ENCODE peak calls at places on chromosomes 2 and 18, in eight cellular contexts. J is psoas muscle, A is A673, N is astrocyte of the spinal cord, D is nephron progenitor cell, L is endothelial cell, V is PC-3, Y is tibial artery. U is an unnamed sample.

GRCh38 chr2:15929861-15930260 is 10.5 kb upstream of the MYCN start:
- DNase-seq in J (no peak), A (no peak), N (no peak), D (no peak), L (no peak), V (no peak), Y (no peak), U (no peak)

GRCh38 chr2:146634256-146635068 is 1210.4 kb upstream of the ACVR2A start:
- DNase-seq in J (no peak), A (no peak), N (peak), D (no peak), L (no peak), V (peak), Y (no peak), U (peak)

GRCh38 chr2:88190808-88191721 is 20.9 kb downstream of the THNSL2 start:
- DNase-seq in J (no peak), A (peak), N (peak), D (peak), L (peak), V (peak), Y (no peak), U (peak)

GRCh38 chr2:59660262-59660661 is 893.2 kb downstream of the BCL11A start:
- DNase-seq in J (no peak), A (no peak), N (no peak), D (no peak), L (no peak), V (no peak), Y (no peak), U (no peak)

GRCh38 chr2:58497189-58497588 is 256.1 kb upstream of the FANCL start:
- DNase-seq in J (no peak), A (no peak), N (peak), D (no peak), L (no peak), V (peak), Y (no peak), U (peak)

GRCh38 chr2:164621761-164622105 is 451 bp upstream of the GRB14 start:
- DNase-seq in J (no peak), A (no peak), N (no peak), D (no peak), L (no peak), V (no peak), Y (no peak), U (peak)

GRCh38 chr2:178317807-178318206 is 123.5 kb downstream of the OSBPL6 start:
- DNase-seq in J (no peak), A (no peak), N (no peak), D (no peak), L (no peak), V (no peak), Y (no peak), U (no peak)

GRCh38 chr2:83971547-83971946 is 487.5 kb downstream of the SUCLG1 start:
- DNase-seq in J (no peak), A (no peak), N (no peak), D (no peak), L (no peak), V (peak), Y (no peak), U (peak)

GRCh38 chr2:101188683-101189405 is 37.7 kb upstream of the TBC1D8 start:
- DNase-seq in J (no peak), A (peak), N (peak), D (peak), L (peak), V (peak), Y (no peak), U (peak)

GRCh38 chr2:203683421-203683820 is 23.0 kb upstream of the CD28 start:
- DNase-seq in J (no peak), A (no peak), N (no peak), D (no peak), L (no peak), V (no peak), Y (no peak), U (no peak)

GRCh38 chr2:11743846-11744553 is 2.4 kb upstream of the LPIN1 start:
- DNase-seq in J (peak), A (peak), N (peak), D (peak), L (peak), V (peak), Y (peak), U (peak)

GRCh38 chr2:85413592-85414421 is 3.6 kb upstream of the CAPG start:
- DNase-seq in J (no peak), A (peak), N (peak), D (peak), L (peak), V (no peak), Y (no peak), U (peak)

GRCh38 chr2:181686566-181687185 is 6.4 kb upstream of the NEUROD1 start:
- DNase-seq in J (no peak), A (no peak), N (no peak), D (no peak), L (no peak), V (no peak), Y (no peak), U (no peak)

GRCh38 chr2:130791617-130791939 is 36.2 kb downstream of the AMER3 start:
- DNase-seq in J (no peak), A (no peak), N (no peak), D (no peak), L (no peak), V (no peak), Y (no peak), U (no peak)

GRCh38 chr2:46697830-46698323 is 217.7 kb downstream of the MCFD2 start:
- DNase-seq in J (peak), A (no peak), N (no peak), D (no peak), L (no peak), V (no peak), Y (no peak), U (no peak)

GRCh38 chr2:240411261-240412160 is 24.0 kb upstream of the GPC1 start:
- DNase-seq in J (peak), A (no peak), N (no peak), D (peak), L (no peak), V (no peak), Y (peak), U (no peak)

GRCh38 chr18:77461062-77461693 is 211.5 kb downstream of the GALR1 start:
- DNase-seq in J (no peak), A (no peak), N (no peak), D (no peak), L (no peak), V (no peak), Y (no peak), U (no peak)

GRCh38 chr18:49817947-49818346 is 4.6 kb upstream of the ACAA2 start:
- DNase-seq in J (no peak), A (no peak), N (no peak), D (no peak), L (no peak), V (no peak), Y (no peak), U (no peak)

GRCh38 chr2:24111407-24111861 is 11.7 kb downstream of the PFN4 start:
- DNase-seq in J (no peak), A (no peak), N (peak), D (no peak), L (no peak), V (peak), Y (no peak), U (no peak)

GRCh38 chr2:17680119-17680518 is 73.5 kb downstream of the SMC6 start:
- DNase-seq in J (no peak), A (no peak), N (no peak), D (no peak), L (no peak), V (peak), Y (no peak), U (peak)

GRCh38 chr2:45172993-45173392 is 163.7 kb upstream of the SIX2 start:
- DNase-seq in J (no peak), A (no peak), N (no peak), D (no peak), L (no peak), V (no peak), Y (no peak), U (no peak)

GRCh38 chr2:86822668-86823067 is 32.0 kb upstream of the CD8A start:
- DNase-seq in J (no peak), A (no peak), N (no peak), D (no peak), L (no peak), V (no peak), Y (no peak), U (no peak)

GRCh38 chr18:60962629-60963028 is 370.6 kb upstream of the CDH20 start:
- DNase-seq in J (no peak), A (no peak), N (no peak), D (no peak), L (no peak), V (no peak), Y (no peak), U (no peak)

GRCh38 chr2:2764739-2765138 is 433.7 kb upstream of the MYT1L start:
- DNase-seq in J (no peak), A (no peak), N (no peak), D (no peak), L (no peak), V (no peak), Y (no peak), U (no peak)

GRCh38 chr18:23143059-23143831 is 8.0 kb downstream of the CABLES1 start:
- DNase-seq in J (no peak), A (no peak), N (no peak), D (no peak), L (no peak), V (peak), Y (peak), U (peak)

GRCh38 chr18:9915291-9916066 is 1.7 kb downstream of the VAPA start:
- DNase-seq in J (no peak), A (no peak), N (no peak), D (no peak), L (no peak), V (no peak), Y (no peak), U (no peak)

GRCh38 chr18:30675905-30676620 is 366.5 kb downstream of the DSC3 start:
- DNase-seq in J (no peak), A (no peak), N (no peak), D (no peak), L (no peak), V (no peak), Y (no peak), U (no peak)

GRCh38 chr2:66802877-66803276 is 368.0 kb downstream of the MEIS1 start:
- DNase-seq in J (no peak), A (no peak), N (no peak), D (no peak), L (no peak), V (no peak), Y (no peak), U (no peak)

GRCh38 chr18:61189376-61189775 is 143.9 kb upstream of the CDH20 start:
- DNase-seq in J (no peak), A (no peak), N (no peak), D (no peak), L (no peak), V (no peak), Y (no peak), U (no peak)

GRCh38 chr2:132991464-132992045 is 321.6 kb upstream of the LYPD1 start:
- DNase-seq in J (no peak), A (no peak), N (no peak), D (no peak), L (no peak), V (no peak), Y (no peak), U (no peak)

GRCh38 chr2:105287692-105288091 is 41.8 kb downstream of the TGFBRAP1 start:
- DNase-seq in J (no peak), A (peak), N (peak), D (peak), L (peak), V (peak), Y (no peak), U (peak)

GRCh38 chr2:164808776-164809175 is 32.8 kb downstream of the COBLL1 start:
- DNase-seq in J (no peak), A (no peak), N (no peak), D (no peak), L (no peak), V (no peak), Y (no peak), U (no peak)

GRCh38 chr2:232632229-232632903 is 1.0 kb upstream of the EFHD1 start:
- DNase-seq in J (peak), A (no peak), N (no peak), D (no peak), L (no peak), V (no peak), Y (no peak), U (no peak)

DNA sequence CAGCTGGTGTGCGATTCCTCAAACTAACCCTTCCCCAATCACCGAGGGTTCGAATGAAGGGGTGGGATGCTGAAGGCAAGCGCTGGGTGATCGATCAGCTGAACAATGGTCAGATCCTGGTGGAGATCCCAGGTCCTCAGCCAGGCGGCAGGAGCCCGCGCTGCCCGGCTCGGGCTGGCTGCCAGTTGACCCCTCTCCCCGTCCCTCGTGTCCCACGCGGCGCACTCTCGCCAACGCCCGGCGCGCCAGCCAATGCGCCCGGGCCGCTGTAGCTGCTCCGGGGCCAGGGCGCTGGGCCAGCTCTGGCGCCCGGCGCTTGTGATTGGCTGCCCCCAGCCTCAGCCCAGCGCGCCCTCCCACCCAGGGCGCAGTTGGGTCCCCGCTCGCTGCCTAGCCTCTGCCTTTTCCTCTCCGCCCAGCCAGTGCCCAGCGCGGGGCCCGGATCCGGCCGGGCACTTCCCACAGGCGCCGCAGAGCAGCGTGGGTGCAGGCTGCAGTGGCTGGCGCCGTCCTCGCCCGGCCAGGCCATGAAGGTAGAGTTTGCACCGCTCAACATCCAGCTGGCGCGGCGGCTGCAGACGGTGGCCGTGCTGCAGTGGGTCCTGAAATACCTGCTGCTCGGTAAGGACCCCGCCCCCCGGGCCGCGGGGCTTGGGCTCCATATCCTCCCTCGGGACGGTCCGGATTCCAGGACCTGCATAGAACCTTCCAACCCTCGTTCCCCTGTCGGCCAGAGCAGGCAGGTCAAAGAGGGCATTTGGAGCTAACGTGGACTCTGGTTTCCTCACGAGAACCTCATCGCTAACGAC is at the start of gene MOGAT1:
- DNase-seq in J (peak), A (no peak), N (peak), D (peak), L (peak), V (no peak), Y (peak), U (no peak)
- TF ChIP-seq CTCF in J (no peak), A (no peak), N (no peak), D (no peak), L (no peak), V (no peak), Y (no peak), U (no peak)

DNA sequence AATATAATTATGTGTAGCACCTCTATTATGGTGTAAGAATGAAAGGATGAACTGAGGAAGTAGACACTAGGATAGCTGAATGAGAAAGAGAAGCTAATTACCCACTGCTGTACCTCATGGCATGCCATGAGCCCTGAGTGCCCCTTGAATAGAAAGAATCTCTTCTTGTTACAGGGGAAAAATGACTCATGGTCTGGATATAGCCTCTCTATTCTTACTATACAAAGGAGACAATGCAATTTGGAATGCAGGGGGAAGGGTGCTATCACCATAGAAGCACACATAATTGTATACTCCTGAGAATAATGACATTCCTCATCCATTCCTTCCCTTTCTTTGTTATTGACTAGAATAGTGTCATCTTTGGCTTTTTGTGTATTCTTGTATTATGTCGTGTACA is 385.2 kb downstream of the CDH7 start:
- DNase-seq in J (no peak), A (peak), N (peak), D (no peak), L (no peak), V (no peak), Y (no peak), U (no peak)
- TF ChIP-seq CTCF in J (no peak), A (no peak), N (no peak), D (no peak), L (no peak), V (no peak), Y (no peak), U (no peak)

GRCh38 chr18:66553824-66554223 is 50.1 kb downstream of the CDH19 start:
- DNase-seq in J (no peak), A (no peak), N (peak), D (no peak), L (no peak), V (peak), Y (no peak), U (peak)

GRCh38 chr18:66548747-66549146 is 55.1 kb downstream of the CDH19 start:
- DNase-seq in J (no peak), A (peak), N (no peak), D (no peak), L (no peak), V (peak), Y (no peak), U (no peak)
- TF ChIP-seq CTCF in J (no peak), A (peak), N (no peak), D (peak), L (peak), V (peak), Y (no peak), U (no peak)

DNA sequence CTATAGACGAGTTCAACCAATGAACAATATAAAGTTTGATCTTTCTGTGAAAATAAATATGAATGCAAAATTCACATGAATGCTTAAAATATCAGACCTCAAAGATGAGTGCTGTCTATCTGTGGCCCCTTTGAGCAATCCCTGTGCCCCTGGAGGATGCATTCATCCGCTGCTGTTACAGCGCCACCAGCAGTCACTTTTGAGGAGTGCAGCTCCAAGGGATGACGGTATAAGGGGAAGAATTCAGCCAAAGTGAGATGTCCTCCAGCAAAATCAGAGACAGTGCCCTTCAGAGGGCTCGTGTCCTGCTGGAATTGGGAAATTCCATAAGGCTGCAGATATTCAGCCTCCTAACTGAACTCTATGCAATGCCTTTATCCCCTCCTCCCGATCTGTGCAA is 12.0 kb upstream of the CHRNA1 start:
- DNase-seq in J (no peak), A (peak), N (no peak), D (no peak), L (peak), V (no peak), Y (no peak), U (no peak)
- TF ChIP-seq CTCF in J (no peak), A (peak), N (peak), D (no peak), L (peak), V (peak), Y (no peak), U (peak)

GRCh38 chr2:117411983-117412382 is 402.5 kb upstream of the DDX18 start:
- DNase-seq in J (no peak), A (no peak), N (no peak), D (no peak), L (no peak), V (peak), Y (no peak), U (peak)
- TF ChIP-seq CTCF in J (no peak), A (no peak), N (no peak), D (no peak), L (no peak), V (peak), Y (no peak), U (no peak)

DNA sequence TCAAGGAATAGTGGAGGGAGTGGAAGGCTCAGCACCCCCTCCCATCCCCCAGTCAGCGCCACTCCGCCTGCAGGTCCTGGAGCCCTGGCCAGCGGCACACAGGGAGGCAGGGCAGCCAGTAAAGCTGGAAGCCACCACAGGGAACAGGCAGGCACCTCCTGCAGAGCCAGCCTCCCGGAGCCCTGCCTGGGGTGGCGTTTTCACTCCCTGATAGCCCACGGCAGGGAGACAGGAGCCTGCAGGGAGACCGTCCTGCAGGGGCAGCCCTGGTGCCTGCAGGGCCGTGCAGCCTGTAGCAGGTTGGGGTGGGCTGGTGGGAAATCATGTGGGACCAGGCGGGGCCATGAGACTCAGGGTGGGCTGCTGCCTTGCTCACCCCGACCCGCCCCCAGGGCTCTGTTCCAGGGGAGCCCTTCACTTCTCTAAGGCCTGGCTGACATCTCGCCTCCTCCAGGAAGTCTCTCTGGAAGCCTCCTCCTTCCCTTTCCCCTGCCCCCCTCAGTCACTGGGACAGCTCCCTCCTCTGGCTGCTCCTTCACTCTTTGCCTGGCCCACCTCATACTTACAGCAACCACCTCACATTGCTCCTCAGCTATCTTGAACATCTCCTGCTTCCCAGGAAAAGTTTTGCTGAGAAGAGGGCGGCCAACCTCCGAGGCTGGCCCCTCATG is 221.0 kb downstream of the GLI2 start:
- DNase-seq in J (no peak), A (no peak), N (no peak), D (no peak), L (no peak), V (no peak), Y (no peak), U (no peak)
- TF ChIP-seq CTCF in J (no peak), A (no peak), N (no peak), D (no peak), L (no peak), V (no peak), Y (no peak), U (no peak)

GRCh38 chr2:96533292-96534073 is 3.1 kb upstream of the ARID5A start:
- DNase-seq in J (peak), A (peak), N (peak), D (no peak), L (no peak), V (peak), Y (peak), U (peak)

GRCh38 chr2:96534131-96534530 is 2.4 kb upstream of the ARID5A start:
- DNase-seq in J (no peak), A (no peak), N (no peak), D (no peak), L (no peak), V (no peak), Y (no peak), U (no peak)

GRCh38 chr2:96534701-96535181 is 1.8 kb upstream of the ARID5A start:
- DNase-seq in J (peak), A (no peak), N (no peak), D (no peak), L (no peak), V (no peak), Y (no peak), U (peak)

GRCh38 chr2:96536445-96537065 is at the start of gene ARID5A:
- DNase-seq in J (peak), A (peak), N (peak), D (peak), L (peak), V (peak), Y (peak), U (peak)

GRCh38 chr2:96535331-96535730 is 1.2 kb upstream of the ARID5A start:
- DNase-seq in J (peak), A (no peak), N (no peak), D (no peak), L (no peak), V (no peak), Y (no peak), U (no peak)
- TF ChIP-seq CTCF in J (no peak), A (no peak), N (no peak), D (no peak), L (no peak), V (no peak), Y (no peak), U (no peak)

U was measured in MCF 10A.